ENCODE peak calls at places on chromosomes 2 and 18, in eight cellular contexts. O is cardiac muscle cell; S is tibial artery; V is gastrocnemius medialis; P is right atrium auricular region; Q is GM23338; X is ovary; Z is CD8-positive, alpha-beta T cell. L is an unnamed sample.

GRCh38 chr2:238860966-238861730 is 13.3 kb downstream of the TWIST2 start:
- DNase-seq in S (no peak), O (no peak), V (no peak), X (no peak), Q (no peak), P (peak), Z (no peak), L (no peak)

GRCh38 chr2:31254237-31255203 is 20.6 kb downstream of the EHD3 start:
- DNase-seq in Z (no peak), Q (no peak), V (no peak), P (no peak), X (no peak), O (no peak), S (no peak), L (no peak)

GRCh38 chr18:62071071-62071470 is 115.8 kb downstream of the PIGN start:
- DNase-seq in P (no peak), X (no peak), V (no peak), Q (no peak), O (no peak), S (no peak), Z (no peak), L (no peak)

GRCh38 chr18:34158881-34159690 is 65.6 kb downstream of the NOL4 start:
- DNase-seq in Q (peak), P (no peak), X (peak), V (no peak), S (peak), O (peak), Z (no peak), L (peak)

GRCh38 chr2:202172439-202173191 is 65.8 kb downstream of the SUMO1 start:
- DNase-seq in Q (no peak), S (no peak), V (no peak), X (no peak), O (peak), P (no peak), Z (no peak), L (peak)

GRCh38 chr18:7600528-7601248 is 33.6 kb downstream of the PTPRM start:
- DNase-seq in X (no peak), V (no peak), Q (no peak), P (no peak), Z (no peak), S (no peak), O (no peak), L (no peak)

GRCh38 chr2:147331790-147332419 is 512.9 kb upstream of the ACVR2A start:
- DNase-seq in V (no peak), S (no peak), O (peak), Z (no peak), P (no peak), X (no peak), Q (peak), L (peak)

GRCh38 chr18:78982186-78982585 is 2.6 kb downstream of the SALL3 start:
- DNase-seq in S (no peak), Q (peak), V (no peak), X (no peak), O (peak), Z (no peak), P (no peak), L (no peak)

GRCh38 chr2:85953476-85953875 is 64.7 kb upstream of the ST3GAL5 start:
- DNase-seq in X (no peak), O (no peak), V (no peak), Q (no peak), Z (no peak), P (no peak), S (no peak), L (no peak)

GRCh38 chr18:46408334-46408987 is 248.6 kb downstream of the LOXHD1 start:
- DNase-seq in Q (peak), O (peak), X (no peak), V (no peak), Z (no peak), S (no peak), P (no peak), L (no peak)

GRCh38 chr18:50775726-50776125 is 44.1 kb downstream of the MRO start:
- DNase-seq in S (no peak), Q (no peak), X (no peak), Z (no peak), P (no peak), O (no peak), V (no peak), L (no peak)

GRCh38 chr2:43082111-43082877 is 144.1 kb downstream of the ZFP36L2 start:
- DNase-seq in X (no peak), V (peak), Q (no peak), P (peak), Z (no peak), S (peak), O (peak), L (no peak)

GRCh38 chr18:10182009-10182624 is 268.3 kb downstream of the VAPA start:
- DNase-seq in V (no peak), X (no peak), S (no peak), O (no peak), Z (no peak), Q (no peak), P (no peak), L (no peak)

GRCh38 chr2:119704670-119705120 is 25.7 kb downstream of the TMEM177 start:
- DNase-seq in Q (no peak), Z (no peak), P (no peak), S (no peak), O (peak), X (no peak), V (no peak), L (no peak)

GRCh38 chr2:174697267-174697666 is 67.0 kb downstream of the CHRNA1 start:
- DNase-seq in V (no peak), Z (peak), P (no peak), X (no peak), O (peak), Q (peak), S (peak), L (peak)

GRCh38 chr2:200369886-200370285 is 63.4 kb downstream of the SPATS2L start:
- DNase-seq in V (peak), S (no peak), Q (peak), Z (no peak), P (no peak), X (no peak), O (no peak), L (no peak)

GRCh38 chr2:152542344-152542994 is 174.8 kb downstream of the PRPF40A start:
- DNase-seq in O (no peak), V (no peak), S (no peak), Z (no peak), P (no peak), X (no peak), Q (no peak), L (no peak)

GRCh38 chr2:229270551-229271410 is at the start of gene PID1:
- DNase-seq in O (peak), X (peak), P (no peak), Z (no peak), V (no peak), S (peak), Q (peak), L (no peak)

GRCh38 chr2:120934891-120935338 is 199.2 kb downstream of the GLI2 start:
- DNase-seq in S (peak), P (peak), Q (no peak), X (no peak), O (peak), Z (no peak), V (peak), L (no peak)

GRCh38 chr18:50203801-50204604 is 9.1 kb upstream of the MYO5B start:
- DNase-seq in Z (no peak), Q (peak), V (no peak), S (no peak), X (no peak), O (peak), P (no peak), L (peak)

GRCh38 chr2:170396799-170397459 is 219.0 kb downstream of the MYO3B start:
- DNase-seq in Q (peak), X (no peak), S (no peak), P (no peak), Z (no peak), V (no peak), O (peak), L (no peak)

GRCh38 chr2:241851325-241852115 is 7.2 kb downstream of the PDCD1 start:
- DNase-seq in Q (no peak), V (no peak), S (no peak), P (no peak), O (no peak), X (no peak), Z (peak), L (peak)

GRCh38 chr2:54708584-54709340 is 14.7 kb upstream of the EML6 start:
- DNase-seq in P (no peak), Q (peak), V (no peak), O (peak), Z (no peak), S (peak), X (no peak), L (no peak)

GRCh38 chr2:98912221-98912851 is 23.7 kb downstream of the CRACDL start:
- DNase-seq in S (no peak), P (no peak), Z (peak), Q (no peak), O (peak), V (no peak), X (peak), L (no peak)

GRCh38 chr2:88955607-88956006 is 264.1 kb downstream of the RPIA start:
- DNase-seq in P (no peak), V (no peak), X (no peak), S (no peak), Z (no peak), Q (no peak), O (no peak), L (no peak)

GRCh38 chr2:31736695-31737454 is 156.1 kb upstream of the SRD5A2 start:
- DNase-seq in P (no peak), X (no peak), S (no peak), O (no peak), Z (no peak), V (no peak), Q (no peak), L (no peak)

GRCh38 chr2:105802587-105802986 is 57.9 kb downstream of the NCK2 start:
- DNase-seq in Q (no peak), Z (peak), S (no peak), P (no peak), V (no peak), X (no peak), O (no peak), L (peak)

GRCh38 chr2:75853441-75853840 is 142.7 kb upstream of the GCFC2 start:
- DNase-seq in O (peak), S (no peak), X (no peak), V (no peak), P (no peak), Z (no peak), Q (no peak), L (no peak)

GRCh38 chr2:134217924-134218323 is 35.9 kb upstream of the MGAT5 start:
- DNase-seq in Z (no peak), V (no peak), S (no peak), X (no peak), Q (no peak), O (peak), P (no peak), L (no peak)

GRCh38 chr18:58649966-58650816 is 21.1 kb upstream of the MALT1 start:
- DNase-seq in Q (no peak), X (no peak), Z (no peak), V (no peak), S (no peak), P (no peak), O (no peak), L (peak)

GRCh38 chr18:3350566-3351527 is 88.9 kb downstream of the MYL12B start:
- DNase-seq in P (no peak), X (no peak), V (no peak), Z (no peak), Q (no peak), O (no peak), S (no peak), L (no peak)

GRCh38 chr2:29579495-29580178 is 341.7 kb downstream of the ALK start:
- DNase-seq in O (no peak), S (no peak), V (no peak), Z (no peak), Q (no peak), P (no peak), X (no peak), L (no peak)

GRCh38 chr2:37641582-37642111 is 29.8 kb downstream of the CDC42EP3 start:
- DNase-seq in P (no peak), O (no peak), S (no peak), Z (no peak), Q (no peak), X (no peak), V (no peak), L (no peak)

GRCh38 chr2:59888015-59888414 is 665.4 kb downstream of the BCL11A start:
- DNase-seq in X (no peak), O (no peak), P (no peak), V (no peak), S (no peak), Z (peak), Q (peak), L (peak)

GRCh38 chr2:98463081-98463481 is 18.4 kb downstream of the INPP4A start:
- DNase-seq in Z (peak), S (no peak), V (no peak), P (no peak), O (no peak), Q (no peak), X (no peak), L (no peak)

GRCh38 chr2:188293601-188294482 is 2.2 kb downstream of the GULP1 start:
- DNase-seq in O (peak), Q (no peak), P (peak), Z (no peak), X (peak), S (peak), V (peak), L (no peak)

GRCh38 chr18:3985664-3986063 is 469.4 kb downstream of the DLGAP1 start:
- DNase-seq in O (peak), S (no peak), P (no peak), X (no peak), Z (no peak), V (no peak), Q (no peak), L (no peak)

GRCh38 chr2:114728372-114728771 is 285.9 kb downstream of the DPP10 start:
- DNase-seq in Q (no peak), Z (no peak), P (no peak), S (no peak), V (no peak), O (no peak), X (no peak), L (no peak)

GRCh38 chr2:149018971-149019370 is 19.5 kb upstream of the LYPD6B start:
- DNase-seq in P (no peak), V (no peak), Z (no peak), Q (no peak), X (no peak), O (no peak), S (no peak), L (no peak)

GRCh38 chr2:196046123-196046917 is 22.3 kb downstream of the DNAH7 start:
- DNase-seq in O (peak), S (no peak), P (no peak), X (no peak), V (no peak), Q (no peak), Z (no peak), L (no peak)

DNA sequence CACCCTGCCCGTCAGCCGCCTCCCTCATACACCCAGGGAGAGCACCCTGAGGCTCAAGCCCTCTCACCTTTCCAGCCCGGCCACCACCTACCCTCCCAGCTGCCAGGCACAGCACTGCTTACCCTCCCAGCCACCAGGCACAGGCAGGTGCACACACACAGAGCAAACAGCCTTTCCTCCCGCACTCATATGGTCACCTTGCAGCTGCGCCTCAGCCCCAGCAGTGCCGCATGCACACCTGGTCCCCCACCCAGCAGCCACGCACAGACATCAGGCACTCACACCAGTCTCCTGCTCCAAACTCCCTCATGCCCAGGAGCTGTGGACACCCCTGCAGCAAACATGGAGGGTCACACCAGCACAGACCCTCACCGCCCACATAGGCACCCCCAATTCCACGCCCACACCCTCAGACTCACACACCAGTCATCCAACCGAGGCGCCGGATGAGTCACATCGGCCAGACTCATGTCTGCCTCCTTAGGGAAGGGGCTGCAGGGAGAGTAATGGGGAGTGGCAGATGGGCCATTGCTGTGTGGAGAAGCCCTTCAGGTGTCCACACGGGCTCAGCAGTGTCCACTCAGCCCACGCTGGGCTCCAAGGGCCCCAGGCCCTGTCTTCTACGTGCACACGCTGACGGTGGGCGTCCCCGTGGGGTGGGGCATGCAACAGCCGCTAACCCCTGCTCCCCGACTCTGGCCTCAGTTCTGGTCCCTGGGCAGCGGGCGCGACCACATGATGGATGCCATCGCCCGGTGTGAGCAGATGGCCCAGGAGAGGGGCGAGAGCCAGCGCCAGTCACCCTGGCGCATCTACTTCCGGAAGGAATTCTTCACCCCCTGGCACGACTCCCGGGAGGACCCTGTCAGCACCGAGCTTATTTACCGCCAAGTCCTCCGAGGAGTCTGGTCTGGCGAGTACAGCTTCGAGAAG is 22.3 kb upstream of the GPR17 start:
- DNase-seq in S (no peak), V (no peak), Q (no peak), O (peak), Z (no peak), P (no peak), X (peak), L (no peak)
- TF ChIP-seq CTCF in S (no peak), V (no peak), Q (no peak), O (no peak), Z (no peak), P (no peak), X (no peak), L (no peak)

DNA sequence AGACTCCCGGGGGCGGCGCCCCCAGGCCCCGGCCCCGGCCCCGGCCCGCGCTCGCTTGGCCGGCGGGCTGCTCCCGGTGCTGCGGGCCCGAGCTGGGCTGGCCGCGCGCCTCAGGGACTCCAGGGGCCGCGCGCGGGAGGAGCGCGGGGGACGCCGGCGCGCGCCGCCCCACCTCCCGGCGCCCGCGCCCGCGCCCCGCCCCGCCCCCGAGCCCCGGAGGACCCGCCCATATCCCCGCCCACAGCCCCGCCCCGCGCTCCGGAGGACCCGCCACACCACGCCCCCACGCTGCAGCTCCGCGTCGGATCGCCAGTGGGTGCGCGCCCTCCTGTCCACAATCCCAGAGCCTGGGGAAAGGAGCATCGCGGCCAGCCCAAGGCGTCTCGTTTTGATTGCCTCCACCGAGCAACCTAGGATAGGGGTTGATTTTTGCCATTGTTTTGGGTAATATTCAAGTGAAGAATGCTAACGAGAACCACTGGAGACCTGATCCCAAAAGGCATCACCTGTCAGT is at the start of gene PARD6G:
- DNase-seq in O (peak), X (peak), P (peak), Q (peak), V (peak), S (peak), Z (peak), L (peak)
- TF ChIP-seq CTCF in O (no peak), X (peak), P (peak), Q (no peak), V (no peak), S (no peak), Z (no peak), L (no peak)

GRCh38 chr2:80050246-80050645 is 254.3 kb downstream of the LRRTM1 start:
- DNase-seq in V (no peak), Z (no peak), O (no peak), S (no peak), P (no peak), Q (no peak), X (no peak), L (no peak)

GRCh38 chr2:80058562-80058961 is 246.0 kb downstream of the LRRTM1 start:
- DNase-seq in Q (peak), O (no peak), X (no peak), S (no peak), P (no peak), V (no peak), Z (no peak), L (no peak)

GRCh38 chr2:80048296-80048695 is 256.3 kb downstream of the LRRTM1 start:
- DNase-seq in Z (no peak), P (no peak), Q (no peak), X (no peak), O (no peak), S (no peak), V (no peak), L (no peak)

GRCh38 chr2:80054339-80054675 is 250.2 kb downstream of the LRRTM1 start:
- DNase-seq in O (no peak), Z (no peak), Q (no peak), X (no peak), S (no peak), V (no peak), P (no peak), L (no peak)

DNA sequence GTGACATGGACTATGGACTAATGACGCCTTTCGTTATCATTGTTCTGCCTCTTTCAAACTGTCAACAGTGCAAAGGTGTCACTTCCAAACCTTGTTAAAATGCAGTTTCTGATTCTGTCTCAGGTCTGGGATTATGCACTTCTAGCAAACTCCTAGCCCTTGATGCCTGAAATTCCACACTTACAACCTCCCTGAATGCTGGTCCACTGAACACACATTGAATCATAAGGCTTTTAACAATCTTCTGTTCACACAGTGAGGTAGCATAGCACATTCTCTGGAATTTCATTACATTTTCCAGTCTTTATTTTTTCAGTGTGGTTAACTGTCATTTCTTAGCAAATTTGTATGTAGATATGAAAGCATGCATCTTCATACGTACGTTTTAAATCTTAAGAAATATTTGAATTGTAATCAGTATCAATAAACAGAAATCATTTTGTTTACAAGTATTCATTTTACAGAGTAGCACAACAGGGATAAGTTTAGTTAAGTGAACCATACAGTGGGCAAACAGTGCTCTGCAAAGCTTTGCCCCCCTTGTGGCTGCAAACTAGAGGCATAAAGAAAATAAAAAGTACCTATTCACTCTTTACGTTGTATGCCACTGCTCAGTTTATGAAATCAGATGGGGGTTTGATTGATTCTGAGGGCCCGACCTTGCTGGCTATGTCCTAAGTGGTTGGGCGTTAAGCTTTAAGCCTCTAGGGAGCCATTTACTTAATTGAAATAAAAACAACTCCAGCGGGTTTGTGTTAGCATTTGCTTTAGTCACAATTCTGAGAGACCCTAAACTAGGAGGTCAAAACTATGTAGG is 250.8 kb downstream of the LRRTM1 start:
- DNase-seq in V (no peak), Z (no peak), S (no peak), O (no peak), Q (no peak), X (no peak), P (no peak), L (no peak)
- TF ChIP-seq CTCF in V (no peak), Z (no peak), S (no peak), O (no peak), Q (no peak), X (no peak), P (no peak), L (no peak)

DNA sequence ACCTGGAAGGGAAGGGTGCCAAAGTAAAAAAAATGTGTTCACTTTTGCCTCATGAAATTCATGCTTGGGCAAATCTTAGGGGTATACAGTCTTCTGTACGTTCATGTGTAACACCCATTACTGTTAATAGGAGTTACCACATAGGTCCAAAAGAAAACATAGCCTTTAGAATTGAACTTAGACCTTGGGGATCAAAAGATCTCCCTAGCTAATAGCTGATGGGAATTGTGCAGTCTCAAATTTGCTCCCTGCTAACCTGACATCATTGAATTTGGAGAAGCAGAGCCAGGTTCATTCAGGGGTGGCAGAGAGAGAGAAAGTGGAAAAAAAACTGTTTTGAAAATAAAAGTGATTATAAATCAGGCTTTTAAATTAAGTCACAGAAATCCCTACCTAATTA is 28.0 kb upstream of the PPP3R1 start:
- DNase-seq in X (no peak), V (no peak), O (no peak), S (no peak), Z (no peak), P (no peak), Q (no peak), L (no peak)
- TF ChIP-seq CTCF in X (no peak), V (no peak), O (no peak), S (no peak), Z (no peak), P (no peak), Q (no peak), L (no peak)